ENCODE peak calls at places on chromosomes 13 and 19, in five cellular contexts. I is ovary, K is left ventricle myocardium inferior, D is cardiac muscle cell, M is body of pancreas. F is an unnamed sample. For H3K36me3, the result is how much of the 10 kb centered on the place peaks cover.

GRCh38 chr13:97015661-97016350 is 21.5 kb upstream of the OXGR1 start:
- DNase-seq in I (no peak), K (no peak), D (no peak), M (no peak), F (no peak)

GRCh38 chr13:112716841-112717520 is 27.1 kb downstream of the ATP11A start:
- DNase-seq in I (no peak), K (no peak), D (no peak), M (no peak), F (no peak)

GRCh38 chr13:94362411-94362909 is 117.0 kb downstream of the DCT start:
- DNase-seq in I (peak), K (no peak), D (peak), M (peak), F (peak)

GRCh38 chr19:41793414-41793727 is 3.0 kb upstream of the CEACAM3 start:
- DNase-seq in I (no peak), K (no peak), D (no peak), M (no peak), F (no peak)

GRCh38 chr13:62933809-62934208 is 1518.2 kb upstream of the PCDH20 start:
- DNase-seq in I (no peak), K (no peak), D (no peak), M (no peak), F (no peak)

GRCh38 chr13:111634410-111634809 is 314.0 kb downstream of the TEX29 start:
- DNase-seq in I (no peak), K (no peak), D (no peak), M (no peak), F (no peak)

GRCh38 chr19:41166888-41167804 is 25.9 kb upstream of the CYP2S1 start:
- DNase-seq in I (no peak), K (no peak), D (no peak), M (peak), F (no peak)

GRCh38 chr13:32669030-32669646 is 82.9 kb downstream of the PDS5B start:
- DNase-seq in I (no peak), K (no peak), D (peak), M (no peak), F (no peak)

GRCh38 chr19:20964798-20965197 is 41.7 kb downstream of the ZNF85 start:
- DNase-seq in I (peak), K (no peak), D (no peak), M (peak), F (no peak)

GRCh38 chr13:96821971-96822370 is 172.3 kb downstream of the OXGR1 start:
- DNase-seq in I (no peak), K (no peak), D (no peak), M (no peak), F (no peak)

GRCh38 chr19:1262687-1263123 is 6.4 kb upstream of the CIRBP start:
- DNase-seq in I (peak), K (no peak), D (no peak), M (no peak), F (no peak)

GRCh38 chr19:30666301-30666803 is 294.2 kb downstream of the ZNF536 start:
- DNase-seq in I (peak), K (no peak), D (peak), M (peak), F (no peak)

GRCh38 chr19:29867984-29868383 is 56.2 kb downstream of the CCNE1 start:
- DNase-seq in I (no peak), K (no peak), D (no peak), M (no peak), F (no peak)

GRCh38 chr19:1157931-1158884 is 15.9 kb downstream of the SBNO2 start:
- DNase-seq in I (peak), K (no peak), D (no peak), M (no peak), F (no peak)

GRCh38 chr19:57052102-57052501 is 67.7 kb upstream of the USP29 start:
- DNase-seq in I (peak), K (peak), D (no peak), M (no peak), F (no peak)

GRCh38 chr13:73303858-73304257 is 245.1 kb downstream of the KLF5 start:
- DNase-seq in I (no peak), K (no peak), D (no peak), M (no peak), F (no peak)

GRCh38 chr19:42113641-42114348 is 18.5 kb downstream of the POU2F2 start:
- DNase-seq in I (no peak), K (no peak), D (peak), M (no peak), F (no peak)

GRCh38 chr13:46728777-46729176 is 68.2 kb downstream of the ESD start:
- DNase-seq in I (no peak), K (no peak), D (no peak), M (no peak), F (no peak)

GRCh38 chr19:920051-920857 is 3.1 kb downstream of the KISS1R start:
- DNase-seq in I (no peak), K (no peak), D (peak), M (peak), F (no peak)

GRCh38 chr19:46890423-46891170 is 29.8 kb downstream of the ARHGAP35 start:
- DNase-seq in I (no peak), K (no peak), D (peak), M (peak), F (no peak)

GRCh38 chr13:93004919-93005318 is 221.7 kb upstream of the GPC6 start:
- DNase-seq in I (no peak), K (no peak), D (peak), M (no peak), F (no peak)

GRCh38 chr13:101522607-101523006 is 70.1 kb downstream of the ITGBL1 start:
- DNase-seq in I (no peak), K (no peak), D (no peak), M (no peak), F (no peak)

GRCh38 chr19:35556025-35556590 is 7.3 kb downstream of the ATP4A start:
- DNase-seq in I (no peak), K (no peak), D (no peak), M (no peak), F (no peak)

GRCh38 chr13:112928958-112929777 is 39.8 kb upstream of the MCF2L start:
- DNase-seq in I (no peak), K (no peak), D (peak), M (peak), F (no peak)

GRCh38 chr19:40802300-40803169 is 3.5 kb downstream of the EGLN2 start:
- DNase-seq in I (peak), K (peak), D (peak), M (no peak), F (no peak)

DNA sequence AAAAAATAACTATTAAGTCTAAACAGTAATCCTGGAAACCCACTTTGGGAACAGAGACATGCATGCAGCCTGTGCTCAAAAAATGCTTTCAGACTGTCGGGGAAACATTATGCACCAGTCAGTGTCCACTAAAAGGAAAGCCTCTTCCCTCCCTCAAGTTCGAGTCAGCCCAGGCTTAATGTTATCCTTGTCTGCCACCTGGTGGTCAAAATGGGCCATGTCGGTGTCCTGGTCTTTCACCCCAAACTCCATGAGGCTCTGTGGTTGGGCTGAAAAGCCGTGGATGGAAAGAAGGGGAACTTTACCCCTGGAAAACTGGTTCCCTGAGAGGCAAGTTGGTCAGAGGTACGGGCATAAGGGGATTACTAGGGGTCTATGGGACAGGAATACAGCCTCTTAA is 88.4 kb upstream of the ZNF492 start:
- DNase-seq in I (peak), K (peak), D (peak), M (peak), F (no peak)
- TF ChIP-seq CTCF in I (peak), K (peak), D (no peak), M (peak), F (peak)

DNA sequence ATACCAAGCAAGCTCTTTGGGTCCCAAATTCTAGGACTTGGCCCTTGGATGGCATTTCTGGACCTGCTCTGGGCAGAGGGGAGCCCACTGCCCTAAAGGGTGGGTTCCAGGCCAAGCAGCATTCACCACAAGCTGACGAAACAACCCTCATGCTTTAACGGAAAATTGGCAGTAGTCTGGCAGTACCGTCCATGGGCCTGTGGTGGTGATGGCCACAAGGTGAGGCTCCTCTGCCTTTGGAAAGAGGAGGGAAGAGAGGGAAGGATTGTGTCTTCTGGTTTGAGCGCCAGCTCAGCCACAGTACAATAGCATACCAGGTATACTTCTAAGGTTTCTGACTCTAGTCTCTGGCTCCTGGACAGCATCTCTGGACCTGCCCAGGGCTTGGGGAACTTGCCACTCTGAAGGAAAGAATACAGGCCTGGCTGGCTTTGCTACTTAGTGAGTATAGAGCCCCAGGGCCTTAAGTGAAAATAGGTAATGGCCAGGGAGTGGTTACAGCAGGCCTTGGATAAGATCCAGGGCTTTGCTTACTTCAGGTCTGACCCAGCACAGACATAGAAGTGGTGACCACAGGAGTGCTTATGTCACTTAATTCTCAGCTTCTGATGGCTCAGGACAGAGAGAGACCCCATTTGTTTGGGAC is 595.5 kb downstream of the LMO7 start:
- DNase-seq in I (no peak), K (no peak), D (no peak), M (no peak), F (no peak)
- H3K27ac ChIP-seq in I (no peak), K (no peak), D (no peak), M (no peak), F (no peak)

GRCh38 chr19:5030822-5031221 is 61.9 kb downstream of the KDM4B start:
- DNase-seq in I (no peak), K (no peak), D (no peak), M (no peak), F (no peak)

GRCh38 chr19:5030136-5030820 is 61.4 kb downstream of the KDM4B start:
- DNase-seq in I (no peak), K (no peak), D (no peak), M (no peak), F (no peak)

GRCh38 chr19:5026706-5027273 is 57.9 kb downstream of the KDM4B start:
- DNase-seq in I (no peak), K (no peak), D (peak), M (no peak), F (no peak)

GRCh38 chr19:5031231-5032100 is 62.6 kb downstream of the KDM4B start:
- DNase-seq in I (peak), K (peak), D (peak), M (peak), F (peak)

DNA sequence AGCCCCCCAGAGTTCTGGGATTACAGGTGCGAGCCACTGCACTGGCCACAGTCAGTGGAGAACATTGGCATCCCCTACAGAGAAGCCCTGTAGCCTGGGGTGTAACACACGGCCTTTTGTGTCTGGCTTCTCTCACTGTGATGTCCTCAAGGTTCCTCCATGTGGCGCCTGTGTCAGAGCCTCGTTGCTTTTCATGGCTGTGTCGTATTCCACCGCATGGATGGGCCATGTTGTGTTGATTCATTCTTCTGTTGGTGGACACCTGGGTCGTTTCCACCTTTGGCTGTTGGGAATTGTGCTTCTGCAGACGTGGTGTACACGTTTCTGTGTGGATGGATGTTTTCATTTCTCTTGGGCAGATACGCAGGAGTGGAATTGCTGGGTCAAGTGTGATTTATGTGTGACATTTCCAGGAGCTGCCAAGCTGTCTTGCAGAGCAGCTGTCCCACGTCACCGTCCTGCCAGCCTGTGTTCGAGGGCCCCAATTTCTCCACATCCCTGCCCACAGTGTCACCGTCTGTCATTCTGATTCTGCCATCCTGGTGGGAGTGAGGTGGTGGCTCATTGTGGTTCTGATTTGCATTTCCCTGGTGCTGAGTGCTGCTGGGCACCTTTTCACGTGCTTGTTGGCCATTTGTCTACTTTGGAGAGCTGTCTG is 59.4 kb downstream of the KDM4B start:
- DNase-seq in I (no peak), K (no peak), D (no peak), M (no peak), F (no peak)
- H3K36me3 ChIP-seq in I (under half), K (under half), D (under half), M (under half), F (under half)

DNA sequence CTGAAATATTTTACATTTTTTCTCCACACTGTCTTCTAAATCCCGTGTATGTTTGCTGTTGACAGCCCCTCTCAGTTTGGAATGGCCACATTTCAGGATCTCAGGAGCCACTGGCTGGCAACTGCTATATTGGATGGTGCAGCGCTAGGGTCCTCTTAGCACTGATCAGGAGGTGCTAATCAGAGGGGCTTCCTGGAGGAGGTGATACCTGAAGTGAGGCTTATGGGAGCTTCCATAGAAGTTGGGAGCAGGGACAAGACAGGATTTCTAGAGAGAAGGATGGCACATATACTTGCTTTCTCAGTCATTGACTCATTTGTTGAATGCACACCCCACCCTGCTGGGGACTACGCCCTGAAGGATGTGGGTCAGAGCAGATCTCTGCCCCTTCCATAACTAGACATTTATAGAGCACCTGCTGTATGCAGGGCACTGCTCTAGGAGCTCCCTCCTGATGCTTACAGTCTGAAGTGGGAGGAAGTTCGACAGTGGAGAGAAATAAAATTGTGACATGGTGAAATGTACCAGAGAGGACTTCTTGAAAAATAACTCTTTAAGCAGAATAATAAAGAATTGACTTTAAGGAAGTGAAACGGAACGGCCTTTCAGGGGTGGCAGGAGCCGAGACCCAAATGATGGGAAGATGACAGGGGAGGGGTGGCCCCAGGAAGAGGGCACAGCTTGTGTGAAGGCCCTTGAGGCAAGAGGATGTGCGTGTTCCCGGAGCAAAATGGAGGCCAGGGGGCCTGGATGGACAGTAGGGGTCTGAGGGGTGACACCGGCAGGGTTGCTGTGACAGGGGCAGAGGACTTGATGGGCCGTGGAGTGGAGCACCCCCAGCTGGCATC is 13.2 kb downstream of the AP2A1 start:
- DNase-seq in I (no peak), K (no peak), D (no peak), M (no peak), F (no peak)
- TF ChIP-seq CTCF in I (no peak), K (no peak), D (no peak), M (no peak), F (no peak)

GRCh38 chr19:49555600-49556411 is 24.6 kb downstream of the NOSIP start:
- DNase-seq in I (peak), K (peak), D (peak), M (peak), F (peak)

GRCh38 chr19:49557641-49558325 is 22.6 kb downstream of the NOSIP start:
- DNase-seq in I (no peak), K (no peak), D (no peak), M (peak), F (no peak)

GRCh38 chr19:49558591-49558990 is 21.8 kb downstream of the NOSIP start:
- DNase-seq in I (no peak), K (no peak), D (no peak), M (no peak), F (no peak)

GRCh38 chr19:49554701-49555181 is 25.6 kb downstream of the NOSIP start:
- DNase-seq in I (no peak), K (no peak), D (peak), M (peak), F (no peak)

DNA sequence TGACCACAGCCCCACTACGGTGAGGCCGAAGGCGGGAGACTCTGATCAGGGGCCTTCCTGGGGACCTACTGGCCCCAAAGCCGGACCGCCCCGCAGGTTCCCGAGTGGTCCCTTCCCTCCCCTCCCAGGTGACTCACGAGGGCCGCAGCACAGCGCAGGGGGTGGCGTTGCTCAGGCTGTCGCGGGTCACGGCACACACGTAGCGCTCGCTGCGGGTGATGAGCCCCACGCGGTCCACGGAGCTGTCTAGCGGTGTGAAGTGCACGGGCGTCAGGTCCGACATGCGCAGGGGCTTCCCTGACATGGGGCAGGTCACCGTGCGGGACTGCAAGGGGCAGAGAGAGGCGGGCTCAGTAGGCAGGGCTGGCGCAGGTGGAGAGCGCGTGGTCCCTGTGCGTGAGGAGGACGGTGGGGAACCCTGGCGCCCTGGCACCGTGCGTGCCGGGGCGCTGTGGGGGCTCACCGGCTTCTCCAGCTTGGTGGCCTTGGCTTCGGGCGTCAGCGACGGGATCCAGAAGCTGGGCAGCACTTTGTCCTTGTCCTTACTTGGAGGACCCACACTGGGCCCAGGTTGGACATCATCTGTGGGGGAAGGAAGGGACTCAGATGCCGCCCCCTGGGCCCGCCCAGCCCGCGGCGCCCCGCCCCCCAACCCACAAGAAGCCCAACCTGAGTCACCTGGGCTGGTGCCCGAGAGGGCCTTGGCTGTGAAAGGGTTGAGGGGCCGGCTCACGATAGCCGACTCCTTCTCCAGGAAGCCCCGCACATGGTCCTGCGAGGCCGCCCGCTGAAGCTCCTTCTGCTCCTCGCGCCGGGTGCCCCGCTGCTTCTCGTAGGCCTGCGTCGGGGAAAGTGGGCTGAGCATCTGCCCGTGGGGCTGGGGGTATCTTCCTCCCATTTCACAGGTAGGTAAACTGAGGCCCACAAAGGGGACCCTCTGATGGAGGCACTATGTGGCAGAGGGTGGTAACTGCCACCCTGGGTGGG is 23.7 kb downstream of the NOSIP start:
- DNase-seq in I (no peak), K (no peak), D (no peak), M (peak), F (no peak)
- H3K27ac ChIP-seq in I (peak), K (no peak), D (peak), M (peak), F (peak)

GRCh38 chr19:3041302-3041701 is 12.2 kb upstream of the TLE2 start:
- DNase-seq in I (no peak), K (no peak), D (no peak), M (no peak), F (no peak)

GRCh38 chr19:3039641-3040077 is 10.6 kb upstream of the TLE2 start:
- DNase-seq in I (no peak), K (no peak), D (no peak), M (peak), F (no peak)

GRCh38 chr19:3041756-3042517 is 12.9 kb upstream of the TLE2 start:
- DNase-seq in I (peak), K (no peak), D (no peak), M (no peak), F (no peak)

GRCh38 chr19:3045885-3046603 is 16.3 kb downstream of the TLE5 start:
- DNase-seq in I (peak), K (no peak), D (no peak), M (no peak), F (no peak)

GRCh38 chr19:3042545-3043267 is 13.6 kb upstream of the TLE2 start:
- DNase-seq in I (no peak), K (no peak), D (no peak), M (no peak), F (no peak)
- H3K36me3 ChIP-seq in I (under half), K (under half), D (under half), M (under half), F (under half)

DNA sequence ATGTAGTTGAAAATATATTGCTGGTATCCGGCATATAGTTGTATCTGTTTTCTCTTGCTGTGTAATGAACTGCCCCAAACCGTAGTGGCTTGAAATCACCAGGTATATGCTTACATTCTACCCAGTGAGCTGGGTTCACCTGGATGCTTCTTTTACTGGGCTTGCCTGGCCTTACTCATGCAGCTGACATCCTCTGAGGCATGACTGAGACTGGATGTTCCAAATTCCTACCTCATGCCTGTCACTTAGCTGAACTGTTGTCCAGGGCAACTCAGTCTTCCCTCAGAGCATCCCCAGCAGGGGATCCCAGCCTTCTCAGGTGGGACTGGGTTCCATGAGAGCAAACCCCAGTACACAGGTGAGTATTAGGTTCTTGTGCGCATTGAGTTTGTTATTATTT is 66.8 kb downstream of the IFT88 start:
- DNase-seq in I (no peak), K (no peak), D (no peak), M (no peak), F (no peak)
- TF ChIP-seq CTCF in I (no peak), K (no peak), D (no peak), M (no peak), F (no peak)